ENCODE peak calls at places on chromosomes 13 and 19, in eight cellular contexts. H is NCI-H2171 treated with DMSO at 0.1 percent for 48 hours; X is stimulated activated CD8-positive, alpha-beta memory T cell treated with anti-CD3 and anti-CD28 coated beads, Interleukin-7, amount 100 ng/mL, for 4 hours; Y is AG20443; Q is AG10803; O is neural crest cell; R is RPMI7951; L is small intestine. U is an unnamed sample.

GRCh38 chr19:19095691-19096090 is 31.9 kb downstream of the SLC25A42 start:
- DNase-seq in R (no peak), H (no peak), Q (no peak), L (no peak), O (no peak), X (no peak), Y (no peak), U (no peak)

GRCh38 chr13:93420206-93420605 is 193.6 kb downstream of the GPC6 start:
- DNase-seq in Q (no peak), O (no peak), X (no peak), Y (no peak), R (no peak), H (no peak), L (no peak), U (no peak)

GRCh38 chr13:46041335-46041934 is 11.1 kb downstream of the ZC3H13 start:
- DNase-seq in R (no peak), X (no peak), O (no peak), L (no peak), Y (no peak), H (no peak), Q (peak; percentile 80), U (no peak)

GRCh38 chr19:10583021-10583776 is 3.9 kb downstream of the AP1M2 start:
- DNase-seq in Q (no peak), O (no peak), R (no peak), L (no peak), H (no peak), Y (no peak), X (no peak), U (no peak)

GRCh38 chr13:32224916-32225315 is 90.2 kb downstream of the ZAR1L start:
- DNase-seq in Q (no peak), X (no peak), R (no peak), L (no peak), O (no peak), H (no peak), Y (no peak), U (no peak)

GRCh38 chr13:48783181-48783630 is 129.5 kb downstream of the CYSLTR2 start:
- DNase-seq in O (no peak), X (no peak), H (peak; percentile 35), Q (peak; percentile 98), L (peak; percentile 33), R (peak; percentile 93), Y (peak; percentile 83), U (no peak)

GRCh38 chr19:38172001-38172400 is 52.0 kb downstream of the DPF1 start:
- DNase-seq in Q (no peak), Y (no peak), O (no peak), X (no peak), H (no peak), R (no peak), L (no peak), U (no peak)

GRCh38 chr19:39913682-39914333 is 20.6 kb downstream of the FCGBP start:
- DNase-seq in H (no peak), O (no peak), Q (no peak), L (peak; percentile 85), R (no peak), X (no peak), Y (no peak), U (no peak)

GRCh38 chr13:63190219-63190618 is 1774.6 kb upstream of the PCDH20 start:
- DNase-seq in R (peak; percentile 41), O (no peak), Q (no peak), Y (no peak), X (no peak), L (no peak), H (no peak), U (no peak)

GRCh38 chr19:604355-604754 is 14.7 kb downstream of the HCN2 start:
- DNase-seq in O (no peak), Y (no peak), H (no peak), Q (no peak), R (no peak), X (no peak), L (no peak), U (no peak)

GRCh38 chr19:18725755-18726416 is 42.4 kb downstream of the CRTC1 start:
- DNase-seq in X (no peak), H (peak; percentile 72), L (no peak), O (no peak), Q (no peak), Y (no peak), R (no peak), U (no peak)

GRCh38 chr13:41915096-41915495 is 45.8 kb downstream of the VWA8 start:
- DNase-seq in Y (no peak), Q (no peak), O (no peak), H (no peak), X (no peak), R (peak; percentile 83), L (no peak), U (no peak)

GRCh38 chr19:40530091-40530901 is 46.4 kb upstream of the SHKBP1 start:
- DNase-seq in H (peak; percentile 61), L (no peak), R (no peak), O (peak; percentile 58), Q (no peak), Y (peak; percentile 52), X (no peak), U (peak; percentile 82)

GRCh38 chr19:52640916-52641315 is 2.8 kb upstream of the ZNF83 start:
- DNase-seq in Y (peak; percentile 65), R (no peak), O (no peak), L (no peak), H (no peak), X (no peak), Q (peak; percentile 36), U (no peak)

GRCh38 chr13:108957369-108958012 is 328.1 kb downstream of the MYO16 start:
- DNase-seq in Y (peak; percentile 66), H (no peak), L (no peak), R (peak; percentile 57), O (no peak), X (no peak), Q (peak; percentile 95), U (peak; percentile 70)

GRCh38 chr13:97540696-97541095 is 106.7 kb downstream of the RAP2A start:
- DNase-seq in L (no peak), Q (peak; percentile 8), O (no peak), Y (no peak), X (no peak), H (no peak), R (no peak), U (no peak)

GRCh38 chr13:89454736-89455135 is 1783.6 kb downstream of the SLITRK5 start:
- DNase-seq in H (no peak), O (no peak), Y (no peak), X (no peak), R (no peak), Q (no peak), L (no peak), U (no peak)

GRCh38 chr13:78630509-78630908 is 27.2 kb upstream of the POU4F1 start:
- DNase-seq in R (no peak), H (no peak), O (no peak), Q (no peak), Y (no peak), L (no peak), X (no peak), U (no peak)

U was measured in cardiac muscle cell.